ENCODE peak calls at places on chromosomes 13 and 19, in five cellular contexts. One of them, this sample, is unnamed.

GRCh38 chr13:51663980-51664957 is 80.0 kb downstream of the WDFY2 start:
- DNase-seq in GM23338: no peak
- DNase-seq in BE2C: no peak
- DNase-seq in BJ: no peak
- DNase-seq in fibroblast of villous mesenchyme: peak; percentile 50
- DNase-seq in this sample: no peak

GRCh38 chr13:29849071-29849541 is 1.3 kb downstream of the UBL3 start:
- DNase-seq in GM23338: peak; percentile 20
- DNase-seq in BE2C: no peak
- DNase-seq in BJ: no peak
- DNase-seq in fibroblast of villous mesenchyme: peak; percentile 37
- DNase-seq in this sample: peak; percentile 39

GRCh38 chr19:42276821-42277220 is 7.8 kb downstream of the CIC start:
- DNase-seq in GM23338: no peak
- DNase-seq in BE2C: no peak
- DNase-seq in BJ: no peak
- DNase-seq in fibroblast of villous mesenchyme: no peak
- DNase-seq in this sample: peak; percentile 38

GRCh38 chr13:83943530-83944279 is 61.4 kb upstream of the SLITRK1 start:
- DNase-seq in GM23338: peak; percentile 20
- DNase-seq in BE2C: no peak
- DNase-seq in BJ: no peak
- DNase-seq in fibroblast of villous mesenchyme: no peak
- DNase-seq in this sample: no peak

GRCh38 chr13:51444922-51445321 is 7.9 kb downstream of the INTS6 start:
- DNase-seq in GM23338: peak; percentile 52
- DNase-seq in BE2C: no peak
- DNase-seq in BJ: no peak
- DNase-seq in fibroblast of villous mesenchyme: peak; percentile 61
- DNase-seq in this sample: peak; percentile 72

GRCh38 chr13:113400621-113401451 is 36.9 kb upstream of the GRTP1 start:
- DNase-seq in GM23338: no peak
- DNase-seq in BE2C: no peak
- DNase-seq in BJ: no peak
- DNase-seq in fibroblast of villous mesenchyme: no peak
- DNase-seq in this sample: no peak

GRCh38 chr13:71217827-71218226 is 649.2 kb downstream of the DACH1 start:
- DNase-seq in GM23338: no peak
- DNase-seq in BE2C: no peak
- DNase-seq in BJ: no peak
- DNase-seq in fibroblast of villous mesenchyme: no peak
- DNase-seq in this sample: no peak

GRCh38 chr13:106302011-106302410 is 233.5 kb downstream of the EFNB2 start:
- DNase-seq in GM23338: peak; percentile 11
- DNase-seq in BE2C: no peak
- DNase-seq in BJ: no peak
- DNase-seq in fibroblast of villous mesenchyme: no peak
- DNase-seq in this sample: no peak

GRCh38 chr13:46751811-46752635 is 44.9 kb downstream of the ESD start:
- DNase-seq in GM23338: peak; percentile 13
- DNase-seq in BE2C: no peak
- DNase-seq in BJ: no peak
- DNase-seq in fibroblast of villous mesenchyme: no peak
- DNase-seq in this sample: peak; percentile 13

GRCh38 chr19:44512326-44513298 is 12.3 kb upstream of the ZNF180 start:
- DNase-seq in GM23338: peak; percentile 78
- DNase-seq in BE2C: peak; percentile 49
- DNase-seq in BJ: no peak
- DNase-seq in fibroblast of villous mesenchyme: peak; percentile 38
- DNase-seq in this sample: peak; percentile 50

GRCh38 chr19:21604351-21604926 is 99.0 kb downstream of the ZNF429 start:
- DNase-seq in GM23338: peak; percentile 95
- DNase-seq in BE2C: no peak
- DNase-seq in BJ: no peak
- DNase-seq in fibroblast of villous mesenchyme: peak; percentile 69
- DNase-seq in this sample: peak; percentile 5

GRCh38 chr19:40461669-40462221 is 3.8 kb downstream of the BLVRB start:
- DNase-seq in GM23338: no peak
- DNase-seq in BE2C: no peak
- DNase-seq in BJ: no peak
- DNase-seq in fibroblast of villous mesenchyme: no peak
- DNase-seq in this sample: no peak

GRCh38 chr19:53537126-53537522 is 821 bp upstream of the ZNF331 start:
- DNase-seq in GM23338: no peak
- DNase-seq in BE2C: no peak
- DNase-seq in BJ: no peak
- DNase-seq in fibroblast of villous mesenchyme: no peak
- DNase-seq in this sample: no peak

GRCh38 chr19:18978616-18979015 is 37.6 kb upstream of the HOMER3 start:
- DNase-seq in GM23338: no peak
- DNase-seq in BE2C: no peak
- DNase-seq in BJ: no peak
- DNase-seq in fibroblast of villous mesenchyme: no peak
- DNase-seq in this sample: no peak

GRCh38 chr19:45177817-45178261 is at the start of gene TRAPPC6A:
- DNase-seq in GM23338: peak; percentile 64
- DNase-seq in BE2C: no peak
- DNase-seq in BJ: no peak
- DNase-seq in fibroblast of villous mesenchyme: peak; percentile 69
- DNase-seq in this sample: peak; percentile 83

GRCh38 chr19:55379161-55379560 is 2.5 kb downstream of the TMEM190 start:
- DNase-seq in GM23338: no peak
- DNase-seq in BE2C: no peak
- DNase-seq in BJ: no peak
- DNase-seq in fibroblast of villous mesenchyme: no peak
- DNase-seq in this sample: no peak

GRCh38 chr19:40465025-40465780 is at the start of gene BLVRB:
- DNase-seq in GM23338: peak; percentile 19
- DNase-seq in BE2C: no peak
- DNase-seq in BJ: no peak
- DNase-seq in fibroblast of villous mesenchyme: peak; percentile 88
- DNase-seq in this sample: peak; percentile 85

GRCh38 chr13:73608731-73609485 is 525.3 kb downstream of the KLF12 start:
- DNase-seq in GM23338: no peak
- DNase-seq in BE2C: no peak
- DNase-seq in BJ: no peak
- DNase-seq in fibroblast of villous mesenchyme: no peak
- DNase-seq in this sample: no peak

GRCh38 chr19:45168767-45169351 is 8.1 kb upstream of the NKPD1 start:
- DNase-seq in GM23338: no peak
- DNase-seq in BE2C: no peak
- DNase-seq in BJ: no peak
- DNase-seq in fibroblast of villous mesenchyme: no peak
- DNase-seq in this sample: no peak

GRCh38 chr13:28489975-28490550 is 4.9 kb downstream of the FLT1 start:
- DNase-seq in GM23338: no peak
- DNase-seq in BE2C: no peak
- DNase-seq in BJ: no peak
- DNase-seq in fibroblast of villous mesenchyme: peak; percentile 80
- DNase-seq in this sample: no peak

GRCh38 chr13:50685491-50685890 is 158.0 kb downstream of the DLEU7 start:
- DNase-seq in GM23338: peak; percentile 44
- DNase-seq in BE2C: peak; percentile 42
- DNase-seq in BJ: no peak
- DNase-seq in fibroblast of villous mesenchyme: no peak
- DNase-seq in this sample: peak; percentile 35

GRCh38 chr13:102693250-102693649 is 1.6 kb downstream of the METTL21C start:
- DNase-seq in GM23338: no peak
- DNase-seq in BE2C: no peak
- DNase-seq in BJ: no peak
- DNase-seq in fibroblast of villous mesenchyme: no peak
- DNase-seq in this sample: no peak

DNA sequence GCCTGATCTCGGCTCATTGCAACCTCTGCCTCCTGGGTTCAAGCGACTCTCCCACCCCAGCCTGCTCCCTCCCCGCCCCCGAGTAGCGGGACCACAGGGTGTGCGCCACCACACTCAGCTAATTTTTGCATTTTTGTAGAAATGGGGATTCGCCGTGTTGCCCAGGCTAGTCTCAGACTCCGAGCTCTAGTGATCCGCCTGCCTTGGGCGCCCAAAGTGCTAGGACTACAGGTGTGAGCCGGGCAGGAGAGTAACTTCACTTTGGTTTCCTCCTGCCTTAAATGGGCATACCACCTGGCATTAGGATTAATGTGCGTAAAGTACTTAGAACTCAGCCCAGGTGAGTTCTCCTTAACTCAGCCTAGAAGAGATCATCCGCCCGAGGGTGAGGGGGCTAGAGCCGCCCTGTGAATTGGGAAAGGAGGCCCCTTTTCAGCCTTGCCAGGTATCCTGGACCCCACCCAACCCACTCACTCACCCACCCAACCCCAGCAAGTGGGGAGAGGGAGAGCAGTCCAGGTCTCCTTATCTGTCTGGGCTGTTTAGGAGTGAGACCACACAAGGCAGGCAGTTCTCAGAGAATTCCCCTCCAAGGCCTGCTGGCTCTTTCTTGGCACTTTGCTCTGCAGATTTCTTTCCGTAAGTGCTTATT is 1.3 kb upstream of the ZFP36 start:
- DNase-seq in GM23338: no peak
- DNase-seq in BE2C: no peak
- DNase-seq in BJ: no peak
- DNase-seq in fibroblast of villous mesenchyme: no peak
- DNase-seq in this sample: no peak
- H3K4me3 ChIP-seq in GM23338: peak overlapping the region; percentile 99
- H3K4me3 ChIP-seq in BE2C: no peak overlapping the region
- H3K4me3 ChIP-seq in BJ: no peak overlapping the region
- H3K4me3 ChIP-seq in fibroblast of villous mesenchyme: no peak overlapping the region
- H3K4me3 ChIP-seq in this sample: no peak overlapping the region

DNA sequence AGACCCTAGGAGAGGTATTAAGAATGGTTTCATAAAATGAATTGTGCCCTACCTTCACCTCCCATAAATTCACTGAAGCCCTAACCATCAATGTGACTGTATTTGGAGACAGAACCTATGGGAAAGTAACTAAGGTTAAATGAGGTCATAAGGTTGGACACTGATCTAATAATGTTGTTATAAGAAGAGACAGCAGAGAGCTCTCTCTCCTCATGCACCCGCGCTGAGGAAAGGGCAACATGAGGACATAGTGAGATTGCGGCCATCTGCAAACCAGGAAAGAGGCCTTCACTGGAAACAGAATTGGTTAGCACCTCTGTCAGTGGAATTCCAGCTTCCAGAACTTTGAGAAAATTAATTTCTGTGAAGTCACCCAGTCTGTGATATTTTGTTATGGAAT is 1396.1 kb upstream of the MIR17HG start:
- DNase-seq in GM23338: no peak
- DNase-seq in BE2C: peak; percentile 43
- DNase-seq in BJ: no peak
- DNase-seq in fibroblast of villous mesenchyme: no peak
- DNase-seq in this sample: peak; percentile 1
- TF ChIP-seq CTCF in GM23338: peak; percentile 19
- TF ChIP-seq CTCF in BE2C: no peak
- TF ChIP-seq CTCF in BJ: no peak
- TF ChIP-seq CTCF in fibroblast of villous mesenchyme: no peak
- TF ChIP-seq CTCF in this sample: no peak

GRCh38 chr19:34959021-34959420 is 5.0 kb downstream of the ZNF792 start:
- DNase-seq in GM23338: no peak
- DNase-seq in BE2C: no peak
- DNase-seq in BJ: no peak
- DNase-seq in fibroblast of villous mesenchyme: no peak
- DNase-seq in this sample: no peak
- H3K4me3 ChIP-seq in GM23338: no peak overlapping the region
- H3K4me3 ChIP-seq in BE2C: no peak overlapping the region
- H3K4me3 ChIP-seq in BJ: no peak overlapping the region
- H3K4me3 ChIP-seq in fibroblast of villous mesenchyme: no peak overlapping the region
- H3K4me3 ChIP-seq in this sample: no peak overlapping the region

GRCh38 chr13:99087130-99087953 is 109.5 kb upstream of the DOCK9 start:
- DNase-seq in GM23338: peak; percentile 98
- DNase-seq in BE2C: peak; percentile 92
- DNase-seq in BJ: peak; percentile 25
- DNase-seq in fibroblast of villous mesenchyme: peak; percentile 84
- DNase-seq in this sample: peak; percentile 72
- TF ChIP-seq CTCF in GM23338: no peak
- TF ChIP-seq CTCF in BE2C: peak; percentile 17
- TF ChIP-seq CTCF in BJ: peak; percentile 46
- TF ChIP-seq CTCF in fibroblast of villous mesenchyme: peak; percentile 31
- TF ChIP-seq CTCF in this sample: no peak

GRCh38 chr19:27867981-27868380 is 1345.0 kb downstream of the UQCRFS1 start:
- DNase-seq in GM23338: no peak
- DNase-seq in BE2C: no peak
- DNase-seq in BJ: no peak
- DNase-seq in fibroblast of villous mesenchyme: no peak
- DNase-seq in this sample: no peak

GRCh38 chr19:27865927-27866777 is 1346.8 kb downstream of the UQCRFS1 start:
- DNase-seq in GM23338: no peak
- DNase-seq in BE2C: no peak
- DNase-seq in BJ: no peak
- DNase-seq in fibroblast of villous mesenchyme: no peak
- DNase-seq in this sample: no peak

GRCh38 chr19:27872370-27872769 is 1340.6 kb downstream of the UQCRFS1 start:
- DNase-seq in GM23338: no peak
- DNase-seq in BE2C: no peak
- DNase-seq in BJ: no peak
- DNase-seq in fibroblast of villous mesenchyme: no peak
- DNase-seq in this sample: no peak

DNA sequence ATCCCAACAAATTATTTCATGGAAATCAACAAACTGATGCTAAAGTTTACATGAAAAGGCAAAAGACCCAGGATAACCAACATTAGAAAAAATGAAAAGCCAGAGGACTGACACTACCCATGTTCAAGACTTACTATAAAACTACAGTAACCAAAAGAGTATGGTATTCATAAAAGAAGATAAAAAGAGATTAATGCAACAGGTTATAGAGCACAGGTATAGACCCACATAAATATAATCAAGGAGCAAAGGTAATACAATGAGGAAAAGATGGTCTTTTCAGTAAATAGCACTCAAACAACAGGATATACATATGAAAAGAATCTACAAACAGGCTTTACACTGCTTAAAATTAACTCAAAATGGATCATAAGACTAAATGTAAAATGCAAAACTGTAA is 1342.7 kb downstream of the UQCRFS1 start:
- DNase-seq in GM23338: no peak
- DNase-seq in BE2C: no peak
- DNase-seq in BJ: no peak
- DNase-seq in fibroblast of villous mesenchyme: no peak
- DNase-seq in this sample: no peak
- H3K4me3 ChIP-seq in GM23338: no peak overlapping the region
- H3K4me3 ChIP-seq in BE2C: no peak overlapping the region
- H3K4me3 ChIP-seq in BJ: no peak overlapping the region
- H3K4me3 ChIP-seq in fibroblast of villous mesenchyme: no peak overlapping the region
- H3K4me3 ChIP-seq in this sample: no peak overlapping the region

This sample was measured in fibroblast of mammary gland.